ENCODE peak calls at places on chromosomes 7 and 10, in ten cellular contexts. O is WTC11; V is Caki2; Y is naive thymus-derived CD4-positive, alpha-beta T cell; C is SW480; B is hippocampal formation; A is GM13977; U is stimulated activated CD8-positive, alpha-beta memory T cell treated with anti-CD3 and anti-CD28 coated beads, Interleukin-4, amount 100 ng/mL, for 24 hours; H is fibroblast of lung; Q is HepG2. N is an unnamed sample.

GRCh38 chr10:101570764-101571572 is 17.1 kb downstream of the POLL start:
- DNase-seq in Y (no peak), B (no peak), A (peak; percentile 22), V (no peak), H (no peak), Q (no peak), U (no peak), C (no peak), O (no peak), N (no peak)

GRCh38 chr7:44768663-44769361 is 20.2 kb downstream of the ZMIZ2 start:
- DNase-seq in V (no peak), U (no peak), B (no peak), Q (no peak), A (no peak), Y (no peak), H (no peak), C (no peak), O (no peak), N (peak; percentile 5)

GRCh38 chr7:128031901-128032604 is 816 bp upstream of the LRRC4 start:
- DNase-seq in B (peak; percentile 47), Y (peak; percentile 51), C (no peak), H (peak; percentile 93), A (peak; percentile 87), O (peak; percentile 56), Q (no peak), U (peak; percentile 22), V (no peak), N (peak; percentile 95)

GRCh38 chr7:73773700-73774517 is 3.8 kb upstream of the CLDN3 start:
- DNase-seq in B (no peak), Y (no peak), C (peak; percentile 41), A (no peak), H (no peak), U (no peak), O (no peak), V (no peak), Q (no peak), N (no peak)

GRCh38 chr7:97130417-97131139 is 13.1 kb downstream of the SDHAF3 start:
- DNase-seq in V (no peak), Q (no peak), U (no peak), O (no peak), Y (no peak), H (no peak), B (no peak), C (no peak), A (no peak), N (no peak)

GRCh38 chr10:22475857-22476600 is 130.7 kb downstream of the SPAG6 start:
- DNase-seq in V (no peak), A (peak; percentile 64), O (peak; percentile 51), C (no peak), Y (no peak), Q (no peak), U (peak; percentile 20), H (no peak), B (no peak), N (no peak)

GRCh38 chr7:135193615-135194081 is 17.7 kb downstream of the WDR91 start:
- DNase-seq in O (no peak), Y (no peak), C (no peak), V (no peak), Q (peak; percentile 40), U (no peak), A (no peak), B (no peak), H (peak; percentile 98), N (peak; percentile 88)

GRCh38 chr7:129502708-129503685 is 666 bp downstream of the SMKR1 start:
- DNase-seq in B (no peak), H (no peak), A (no peak), C (peak; percentile 35), Q (no peak), O (peak; percentile 40), U (peak; percentile 7), V (no peak), Y (peak; percentile 6), N (no peak)

GRCh38 chr10:70537398-70538194 is 59.0 kb downstream of the PALD1 start:
- DNase-seq in Y (peak; percentile 14), Q (peak; percentile 31), A (peak; percentile 56), B (no peak), O (peak; percentile 88), U (no peak), C (no peak), H (no peak), V (no peak), N (no peak)

GRCh38 chr7:25894002-25894901 is 257.7 kb upstream of the NFE2L3 start:
- DNase-seq in H (no peak), O (peak; percentile 51), U (peak; percentile 13), A (peak; percentile 41), Q (peak; percentile 45), V (peak; percentile 78), Y (peak; percentile 49), C (peak; percentile 86), B (no peak), N (no peak)

GRCh38 chr10:74932648-74933047 is 106.2 kb downstream of the KAT6B start:
- DNase-seq in V (no peak), O (no peak), B (no peak), A (no peak), C (no peak), Q (no peak), U (no peak), H (no peak), Y (no peak), N (no peak)

GRCh38 chr7:1085910-1086421 is 1.9 kb upstream of the GPER1 start:
- DNase-seq in A (no peak), Q (no peak), B (no peak), V (no peak), C (no peak), H (no peak), Y (no peak), O (no peak), U (no peak), N (peak; percentile 66)